ENCODE peak calls at places on chromosome 16, in nine cellular contexts. One of them, this sample, is unnamed.

GRCh38 chr16:23452572-23453337 is at the start of gene COG7:
- DNase-seq in A549: peak
- DNase-seq in HCT116: peak
- DNase-seq in SK-N-SH: peak
- DNase-seq in K562: peak
- DNase-seq in HL-60: peak
- DNase-seq in HepG2: peak
- DNase-seq in Panc1: peak
- DNase-seq in GM12878: peak
- DNase-seq in this sample: peak

GRCh38 chr16:24611310-24611709 is 71.9 kb downstream of the RBBP6 start:
- DNase-seq in A549: no peak
- DNase-seq in HCT116: no peak
- DNase-seq in SK-N-SH: no peak
- DNase-seq in K562: no peak
- DNase-seq in HL-60: no peak
- DNase-seq in HepG2: no peak
- DNase-seq in Panc1: no peak
- DNase-seq in GM12878: no peak
- DNase-seq in this sample: no peak

GRCh38 chr16:77213542-77214108 is 14.4 kb downstream of the SYCE1L start:
- DNase-seq in A549: peak
- DNase-seq in HCT116: peak
- DNase-seq in SK-N-SH: no peak
- DNase-seq in K562: no peak
- DNase-seq in HL-60: no peak
- DNase-seq in HepG2: peak
- DNase-seq in Panc1: peak
- DNase-seq in GM12878: no peak
- DNase-seq in this sample: no peak

GRCh38 chr16:31008154-31008950 is 2.1 kb downstream of the STX1B start:
- DNase-seq in A549: no peak
- DNase-seq in HCT116: no peak
- DNase-seq in SK-N-SH: peak
- DNase-seq in K562: no peak
- DNase-seq in HL-60: no peak
- DNase-seq in HepG2: no peak
- DNase-seq in Panc1: no peak
- DNase-seq in GM12878: no peak
- DNase-seq in this sample: no peak

GRCh38 chr16:48158296-48158695 is 2.5 kb upstream of the ABCC12 start:
- DNase-seq in A549: peak
- DNase-seq in HCT116: peak
- DNase-seq in SK-N-SH: no peak
- DNase-seq in K562: no peak
- DNase-seq in HL-60: peak
- DNase-seq in HepG2: peak
- DNase-seq in Panc1: no peak
- DNase-seq in GM12878: peak
- DNase-seq in this sample: no peak

GRCh38 chr16:87570938-87571867 is 31.1 kb upstream of the JPH3 start:
- DNase-seq in A549: peak
- DNase-seq in HCT116: peak
- DNase-seq in SK-N-SH: peak
- DNase-seq in K562: peak
- DNase-seq in HL-60: no peak
- DNase-seq in HepG2: peak
- DNase-seq in Panc1: no peak
- DNase-seq in GM12878: no peak
- DNase-seq in this sample: peak

GRCh38 chr16:733382-734207 is 6.7 kb downstream of the HAGHL start:
- DNase-seq in A549: no peak
- DNase-seq in HCT116: no peak
- DNase-seq in SK-N-SH: peak
- DNase-seq in K562: peak
- DNase-seq in HL-60: no peak
- DNase-seq in HepG2: no peak
- DNase-seq in Panc1: no peak
- DNase-seq in GM12878: no peak
- DNase-seq in this sample: peak

GRCh38 chr16:55249361-55249760 is 74.6 kb upstream of the IRX6 start:
- DNase-seq in A549: no peak
- DNase-seq in HCT116: no peak
- DNase-seq in SK-N-SH: no peak
- DNase-seq in K562: no peak
- DNase-seq in HL-60: no peak
- DNase-seq in HepG2: no peak
- DNase-seq in Panc1: no peak
- DNase-seq in GM12878: no peak
- DNase-seq in this sample: no peak

GRCh38 chr16:684067-684794 is at the start of gene JMJD8:
- DNase-seq in A549: peak
- DNase-seq in HCT116: peak
- DNase-seq in SK-N-SH: peak
- DNase-seq in K562: peak
- DNase-seq in HL-60: peak
- DNase-seq in HepG2: no peak
- DNase-seq in Panc1: no peak
- DNase-seq in GM12878: no peak
- DNase-seq in this sample: peak

GRCh38 chr16:49809112-49809511 is 46.8 kb downstream of the ZNF423 start:
- DNase-seq in A549: no peak
- DNase-seq in HCT116: no peak
- DNase-seq in SK-N-SH: peak
- DNase-seq in K562: no peak
- DNase-seq in HL-60: no peak
- DNase-seq in HepG2: no peak
- DNase-seq in Panc1: no peak
- DNase-seq in GM12878: no peak
- DNase-seq in this sample: no peak

GRCh38 chr16:60203525-60204124 is 1469.5 kb upstream of the GOT2 start:
- DNase-seq in A549: peak
- DNase-seq in HCT116: no peak
- DNase-seq in SK-N-SH: peak
- DNase-seq in K562: no peak
- DNase-seq in HL-60: no peak
- DNase-seq in HepG2: no peak
- DNase-seq in Panc1: no peak
- DNase-seq in GM12878: no peak
- DNase-seq in this sample: peak

DNA sequence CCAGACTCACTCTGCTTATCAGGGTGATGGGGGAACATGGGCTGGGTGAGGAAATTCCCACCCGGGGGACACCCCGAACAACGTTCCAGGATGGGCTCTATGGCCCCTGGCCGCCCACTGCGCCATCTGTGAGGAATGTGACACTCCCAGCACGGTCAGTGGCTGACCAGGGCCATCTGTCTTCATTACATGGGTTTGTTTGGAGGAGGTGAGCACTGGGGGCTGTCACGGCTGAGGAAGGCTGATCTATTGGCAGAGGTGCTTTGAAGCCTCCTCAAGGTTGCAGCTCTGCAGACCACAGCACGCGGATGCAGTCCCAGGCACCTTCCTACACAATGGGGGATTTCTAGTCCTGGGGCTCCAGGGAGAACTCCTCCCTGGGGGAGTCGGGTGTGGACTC is 214.1 kb upstream of the FOXF1 start:
- DNase-seq in A549: no peak
- DNase-seq in HCT116: no peak
- DNase-seq in SK-N-SH: no peak
- DNase-seq in K562: no peak
- DNase-seq in HL-60: no peak
- DNase-seq in HepG2: no peak
- DNase-seq in Panc1: no peak
- DNase-seq in GM12878: no peak
- DNase-seq in this sample: no peak
- TF ChIP-seq REST in A549: no peak
- TF ChIP-seq REST in HCT116: no peak
- TF ChIP-seq REST in SK-N-SH: no peak
- TF ChIP-seq REST in K562: no peak
- TF ChIP-seq REST in HL-60: no peak
- TF ChIP-seq REST in HepG2: no peak
- TF ChIP-seq REST in Panc1: no peak
- TF ChIP-seq REST in GM12878: no peak
- TF ChIP-seq REST in this sample: no peak

GRCh38 chr16:11627822-11628457 is 40.3 kb upstream of the SNN start:
- DNase-seq in A549: no peak
- DNase-seq in HCT116: peak
- DNase-seq in SK-N-SH: no peak
- DNase-seq in K562: peak
- DNase-seq in HL-60: no peak
- DNase-seq in HepG2: no peak
- DNase-seq in Panc1: no peak
- DNase-seq in GM12878: no peak
- DNase-seq in this sample: no peak
- TF ChIP-seq REST in A549: no peak
- TF ChIP-seq REST in HCT116: no peak
- TF ChIP-seq REST in SK-N-SH: no peak
- TF ChIP-seq REST in K562: no peak
- TF ChIP-seq REST in HL-60: no peak
- TF ChIP-seq REST in HepG2: no peak
- TF ChIP-seq REST in Panc1: no peak
- TF ChIP-seq REST in GM12878: no peak
- TF ChIP-seq REST in this sample: no peak

DNA sequence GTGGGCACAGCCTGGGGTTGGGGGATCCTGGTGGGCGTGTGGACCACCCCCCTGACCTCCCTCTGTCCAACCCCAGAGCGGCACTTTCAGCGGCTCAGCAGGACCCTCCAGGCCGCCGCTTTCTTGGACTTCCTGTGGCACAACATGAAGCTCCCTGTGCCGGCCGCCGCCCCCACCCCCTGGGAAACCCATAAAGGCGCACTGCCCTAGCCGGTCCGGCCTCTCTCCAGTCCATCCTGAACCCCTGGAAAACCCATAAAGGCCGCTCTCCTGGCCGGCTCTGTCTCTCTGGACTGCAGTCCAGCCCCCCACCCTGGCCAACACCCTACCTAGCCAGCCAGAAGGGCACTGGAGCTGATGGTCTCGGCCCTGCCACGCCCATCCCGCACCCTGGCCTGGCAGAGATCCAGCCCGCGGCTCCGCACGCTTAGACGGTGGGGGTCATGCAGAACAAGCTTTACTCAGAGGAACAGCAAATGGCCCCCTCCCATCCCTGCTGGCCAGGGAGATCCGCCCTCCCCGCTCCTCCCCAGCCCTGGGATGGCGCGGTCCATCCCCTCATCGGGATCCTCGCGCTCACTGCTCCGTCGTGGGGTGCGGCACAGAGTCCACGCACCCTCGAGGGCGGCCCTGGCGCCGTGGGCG is 2.7 kb downstream of the NOXO1 start:
- DNase-seq in A549: no peak
- DNase-seq in HCT116: no peak
- DNase-seq in SK-N-SH: no peak
- DNase-seq in K562: peak
- DNase-seq in HL-60: no peak
- DNase-seq in HepG2: no peak
- DNase-seq in Panc1: no peak
- DNase-seq in GM12878: no peak
- DNase-seq in this sample: peak
- TF ChIP-seq REST in A549: no peak
- TF ChIP-seq REST in HCT116: no peak
- TF ChIP-seq REST in SK-N-SH: no peak
- TF ChIP-seq REST in K562: no peak
- TF ChIP-seq REST in HL-60: no peak
- TF ChIP-seq REST in HepG2: no peak
- TF ChIP-seq REST in Panc1: no peak
- TF ChIP-seq REST in GM12878: no peak
- TF ChIP-seq REST in this sample: no peak

GRCh38 chr16:82672676-82673075 is 45.9 kb downstream of the CDH13 start:
- DNase-seq in A549: no peak
- DNase-seq in HCT116: no peak
- DNase-seq in SK-N-SH: no peak
- DNase-seq in K562: no peak
- DNase-seq in HL-60: no peak
- DNase-seq in HepG2: no peak
- DNase-seq in Panc1: no peak
- DNase-seq in GM12878: no peak
- DNase-seq in this sample: no peak
- TF ChIP-seq REST in A549: no peak
- TF ChIP-seq REST in HCT116: no peak
- TF ChIP-seq REST in SK-N-SH: no peak
- TF ChIP-seq REST in K562: no peak
- TF ChIP-seq REST in HL-60: no peak
- TF ChIP-seq REST in HepG2: no peak
- TF ChIP-seq REST in Panc1: no peak
- TF ChIP-seq REST in GM12878: no peak
- TF ChIP-seq REST in this sample: no peak

GRCh38 chr16:64925166-64925565 is 196.7 kb downstream of the CDH11 start:
- DNase-seq in A549: no peak
- DNase-seq in HCT116: no peak
- DNase-seq in SK-N-SH: no peak
- DNase-seq in K562: no peak
- DNase-seq in HL-60: no peak
- DNase-seq in HepG2: no peak
- DNase-seq in Panc1: no peak
- DNase-seq in GM12878: no peak
- DNase-seq in this sample: no peak

GRCh38 chr16:64926476-64926875 is 195.4 kb downstream of the CDH11 start:
- DNase-seq in A549: no peak
- DNase-seq in HCT116: no peak
- DNase-seq in SK-N-SH: no peak
- DNase-seq in K562: no peak
- DNase-seq in HL-60: no peak
- DNase-seq in HepG2: no peak
- DNase-seq in Panc1: no peak
- DNase-seq in GM12878: no peak
- DNase-seq in this sample: no peak
- TF ChIP-seq REST in A549: no peak
- TF ChIP-seq REST in HCT116: no peak
- TF ChIP-seq REST in SK-N-SH: no peak
- TF ChIP-seq REST in K562: no peak
- TF ChIP-seq REST in HL-60: no peak
- TF ChIP-seq REST in HepG2: no peak
- TF ChIP-seq REST in Panc1: no peak
- TF ChIP-seq REST in GM12878: no peak
- TF ChIP-seq REST in this sample: no peak

DNA sequence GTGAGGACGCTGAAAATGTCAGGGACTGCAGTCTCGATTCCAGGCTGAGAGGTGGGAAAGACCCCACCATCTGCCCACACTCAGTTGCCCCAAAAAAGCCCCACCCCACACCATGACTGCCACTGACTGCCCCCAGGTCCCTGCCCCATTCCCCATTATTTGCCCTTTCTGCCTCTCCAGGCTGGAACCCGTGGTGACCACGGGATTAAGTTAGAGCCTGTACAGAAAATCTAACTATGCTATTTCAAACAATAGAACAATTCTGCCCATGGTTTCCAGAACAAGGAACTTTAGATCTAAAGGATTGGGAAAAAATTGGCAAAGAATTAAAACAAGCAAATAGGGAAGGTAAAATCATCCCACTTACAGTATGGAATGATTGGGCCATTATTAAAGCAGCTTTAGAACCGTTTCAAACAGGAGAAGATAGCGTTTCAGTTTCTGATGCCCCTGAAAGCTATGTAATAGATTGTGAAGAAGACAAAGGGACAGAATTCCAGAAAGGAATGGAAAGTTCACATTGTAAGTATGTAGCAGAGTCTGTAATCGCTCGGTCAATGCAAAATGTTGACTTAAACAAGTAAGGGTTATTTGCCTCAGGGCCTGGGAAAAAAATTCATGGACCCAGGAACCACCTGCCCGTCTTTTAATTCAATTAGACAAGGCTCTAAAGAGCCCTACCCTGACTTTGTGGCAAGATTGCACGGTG is 14.4 kb downstream of the FLYWCH1 start:
- DNase-seq in A549: no peak
- DNase-seq in HCT116: no peak
- DNase-seq in SK-N-SH: no peak
- DNase-seq in K562: no peak
- DNase-seq in HL-60: no peak
- DNase-seq in HepG2: no peak
- DNase-seq in Panc1: no peak
- DNase-seq in GM12878: no peak
- DNase-seq in this sample: no peak
- TF ChIP-seq REST in A549: no peak
- TF ChIP-seq REST in HCT116: no peak
- TF ChIP-seq REST in SK-N-SH: no peak
- TF ChIP-seq REST in K562: no peak
- TF ChIP-seq REST in HL-60: no peak
- TF ChIP-seq REST in HepG2: no peak
- TF ChIP-seq REST in Panc1: no peak
- TF ChIP-seq REST in GM12878: no peak
- TF ChIP-seq REST in this sample: no peak

This sample was measured in GM23338.